ENCODE peak calls at places on chromosome 13, in nine cellular contexts. K is OCI-LY7; S is uterus; A is GM23248; Z is endodermal cell; Q is fibroblast of lung; X is CD8-positive, alpha-beta T cell; Y is HCT116; O is psoas muscle. H is an unnamed sample.

GRCh38 chr13:40974460-40975407 is 44.4 kb downstream of the ELF1 start:
- DNase-seq in K (peak; percentile 78), S (no peak), A (peak; percentile 51), Z (peak; percentile 64), Q (peak; percentile 76), X (no peak), Y (peak; percentile 23), O (no peak), H (no peak)

GRCh38 chr13:25406377-25406776 is 34.6 kb downstream of the ATP8A2 start:
- DNase-seq in K (peak; percentile 4), S (no peak), A (no peak), Z (peak; percentile 67), Q (no peak), X (no peak), Y (peak; percentile 8), O (no peak), H (no peak)

GRCh38 chr13:52713894-52714293 is 25.7 kb downstream of the CNMD start:
- DNase-seq in K (no peak), S (no peak), A (no peak), Z (no peak), Q (no peak), X (no peak), Y (no peak), O (no peak), H (no peak)

GRCh38 chr13:27918041-27918917 is 1.5 kb upstream of the PDX1 start:
- DNase-seq in K (no peak), S (no peak), A (no peak), Z (peak; percentile 61), Q (no peak), X (no peak), Y (no peak), O (no peak), H (no peak)

GRCh38 chr13:85597790-85598500 is 201.3 kb downstream of the SLITRK6 start:
- DNase-seq in K (no peak), S (no peak), A (no peak), Z (no peak), Q (peak; percentile 60), X (no peak), Y (no peak), O (no peak), H (no peak)

GRCh38 chr13:51444922-51445321 is 7.9 kb downstream of the INTS6 start:
- DNase-seq in K (no peak), S (no peak), A (peak; percentile 67), Z (no peak), Q (peak; percentile 81), X (no peak), Y (peak; percentile 15), O (no peak), H (no peak)

GRCh38 chr13:51112771-51113170 is 1.7 kb upstream of the C13orf42 start:
- DNase-seq in K (no peak), S (no peak), A (no peak), Z (peak; percentile 20), Q (no peak), X (no peak), Y (no peak), O (no peak), H (no peak)

GRCh38 chr13:98175823-98176222 is 1.2 kb downstream of the RNF113B start:
- DNase-seq in K (no peak), S (no peak), A (peak; percentile 19), Z (no peak), Q (peak; percentile 15), X (no peak), Y (no peak), O (no peak), H (no peak)

GRCh38 chr13:94712812-94713555 is 639 bp upstream of the SOX21 start:
- DNase-seq in K (no peak), S (no peak), A (peak; percentile 70), Z (peak; percentile 81), Q (peak; percentile 59), X (no peak), Y (no peak), O (no peak), H (peak; percentile 41)

GRCh38 chr13:28707629-28708427 is 10.9 kb downstream of the SLC46A3 start:
- DNase-seq in K (peak; percentile 7), S (no peak), A (peak; percentile 91), Z (no peak), Q (peak; percentile 88), X (no peak), Y (no peak), O (no peak), H (peak; percentile 83)

GRCh38 chr13:37403776-37404497 is 194.6 kb downstream of the POSTN start:
- DNase-seq in K (no peak), S (no peak), A (peak; percentile 81), Z (no peak), Q (peak; percentile 91), X (no peak), Y (no peak), O (no peak), H (no peak)

GRCh38 chr13:27791901-27792392 is 336 bp upstream of the GSX1 start:
- DNase-seq in K (no peak), S (no peak), A (no peak), Z (no peak), Q (no peak), X (no peak), Y (no peak), O (no peak), H (no peak)

GRCh38 chr13:55155046-55155445 is 1985.7 kb upstream of the PRR20A start:
- DNase-seq in K (no peak), S (no peak), A (no peak), Z (no peak), Q (no peak), X (no peak), Y (no peak), O (no peak), H (no peak)

GRCh38 chr13:75798353-75799245 is 162.5 kb downstream of the LMO7 start:
- DNase-seq in K (no peak), S (no peak), A (peak; percentile 81), Z (no peak), Q (no peak), X (no peak), Y (peak; percentile 39), O (no peak), H (peak; percentile 9)

GRCh38 chr13:43058318-43058674 is 34.9 kb downstream of the DNAJC15 start:
- DNase-seq in K (no peak), S (no peak), A (peak; percentile 93), Z (peak; percentile 65), Q (peak; percentile 39), X (no peak), Y (peak; percentile 87), O (no peak), H (no peak)

GRCh38 chr13:28805193-28805819 is 14.8 kb upstream of the MTUS2 start:
- DNase-seq in K (peak; percentile 35), S (no peak), A (peak; percentile 25), Z (peak; percentile 89), Q (no peak), X (no peak), Y (no peak), O (no peak), H (peak; percentile 12)

GRCh38 chr13:28121224-28121623 is 17.1 kb upstream of the PAN3 start:
- DNase-seq in K (no peak), S (no peak), A (no peak), Z (no peak), Q (no peak), X (no peak), Y (no peak), O (no peak), H (no peak)

DNA sequence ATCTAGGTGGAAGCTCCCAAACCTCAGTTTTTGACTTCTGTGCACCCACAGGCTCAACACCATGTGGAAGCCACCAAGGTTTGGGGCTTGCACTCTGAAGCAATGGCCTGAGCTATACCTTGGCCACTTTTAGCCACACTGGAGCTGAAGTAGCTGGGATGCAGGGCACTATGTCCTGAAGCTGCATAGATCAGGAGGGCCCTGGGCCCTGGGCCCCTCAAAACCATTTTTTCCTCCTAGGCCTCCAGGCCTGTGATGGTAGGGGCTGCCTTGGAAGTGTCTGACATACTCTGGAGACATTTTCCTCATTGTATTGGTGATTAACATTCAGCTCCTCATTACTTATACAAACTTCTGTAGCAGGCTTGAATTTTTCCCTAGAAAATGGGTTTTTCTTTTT is 273.7 kb downstream of the FGF9 start:
- DNase-seq in K (no peak), S (no peak), A (no peak), Z (no peak), Q (no peak), X (no peak), Y (no peak), O (no peak), H (no peak)
- H3K36me3 ChIP-seq in K (no peaks in the 10 kb centered on the region), S (no peaks in the 10 kb centered on the region), A (no peaks in the 10 kb centered on the region), Z (no peaks in the 10 kb centered on the region), Q (no peaks in the 10 kb centered on the region), X (no peaks in the 10 kb centered on the region), Y (no peaks in the 10 kb centered on the region), O (no peaks in the 10 kb centered on the region), H (no peaks in the 10 kb centered on the region)

GRCh38 chr13:110166598-110166997 is 140.4 kb downstream of the COL4A1 start:
- DNase-seq in K (no peak), S (no peak), A (no peak), Z (peak; percentile 23), Q (no peak), X (no peak), Y (no peak), O (no peak), H (no peak)
- H3K36me3 ChIP-seq in K (no peaks in the 10 kb centered on the region), S (no peaks in the 10 kb centered on the region), A (peaks cover 20% of the 10 kb centered on the region), Z (peaks cover 98% of the 10 kb centered on the region), Q (peaks cover 11% of the 10 kb centered on the region), X (no peaks in the 10 kb centered on the region), Y (no peaks in the 10 kb centered on the region), O (peaks cover 2% of the 10 kb centered on the region), H (no peaks in the 10 kb centered on the region)

GRCh38 chr13:111304603-111305289 is 15.7 kb upstream of the TEX29 start:
- DNase-seq in K (no peak), S (no peak), A (no peak), Z (no peak), Q (no peak), X (no peak), Y (no peak), O (no peak), H (no peak)

GRCh38 chr13:111304041-111304544 is 16.3 kb upstream of the TEX29 start:
- DNase-seq in K (no peak), S (no peak), A (no peak), Z (no peak), Q (no peak), X (no peak), Y (no peak), O (no peak), H (peak; percentile 43)

GRCh38 chr13:111303559-111303958 is 16.9 kb upstream of the TEX29 start:
- DNase-seq in K (no peak), S (no peak), A (no peak), Z (peak; percentile 35), Q (no peak), X (no peak), Y (no peak), O (no peak), H (no peak)

GRCh38 chr13:111298214-111298975 is 22.0 kb upstream of the TEX29 start:
- DNase-seq in K (no peak), S (no peak), A (no peak), Z (no peak), Q (no peak), X (no peak), Y (no peak), O (no peak), H (no peak)

GRCh38 chr13:111302045-111302722 is 18.3 kb upstream of the TEX29 start:
- DNase-seq in K (no peak), S (no peak), A (no peak), Z (no peak), Q (no peak), X (no peak), Y (no peak), O (no peak), H (no peak)
- H3K36me3 ChIP-seq in K (peaks cover 57% of the 10 kb centered on the region), S (no peaks in the 10 kb centered on the region), A (peaks cover 33% of the 10 kb centered on the region), Z (peaks cover 62% of the 10 kb centered on the region), Q (peaks cover 14% of the 10 kb centered on the region), X (peaks cover 21% of the 10 kb centered on the region), Y (peaks cover 29% of the 10 kb centered on the region), O (no peaks in the 10 kb centered on the region), H (peaks cover 35% of the 10 kb centered on the region)

GRCh38 chr13:112836940-112837339 is 132.1 kb upstream of the MCF2L start:
- DNase-seq in K (no peak), S (no peak), A (no peak), Z (no peak), Q (no peak), X (no peak), Y (no peak), O (no peak), H (no peak)
- H3K36me3 ChIP-seq in K (no peaks in the 10 kb centered on the region), S (no peaks in the 10 kb centered on the region), A (no peaks in the 10 kb centered on the region), Z (peaks cover 73% of the 10 kb centered on the region), Q (peaks cover 2% of the 10 kb centered on the region), X (peaks cover 14% of the 10 kb centered on the region), Y (peaks cover 15% of the 10 kb centered on the region), O (no peaks in the 10 kb centered on the region), H (peaks cover 38% of the 10 kb centered on the region)